ENCODE peak calls at places on chromosomes 7 and 10, in five cellular contexts. Z is stimulated activated CD4-positive, alpha-beta T cell treated with anti-CD3 and anti-CD28 coated beads, Interleukin-15, amount 100 ng/mL, for 24 hours; I is activated CD4-positive, CD25-positive, alpha-beta regulatory T cell; C is AG04450; H is NCI-H2081. P is an unnamed sample.

GRCh38 chr7:9453521-9453920 is 1020.1 kb downstream of the NXPH1 start:
- DNase-seq in Z (no peak), I (no peak), C (no peak), H (no peak), P (no peak)

GRCh38 chr10:69577268-69578232 is 4.3 kb upstream of the NEUROG3 start:
- DNase-seq in Z (no peak), I (no peak), C (no peak), H (peak), P (no peak)

GRCh38 chr7:152572101-152572500 is 103.8 kb downstream of the XRCC2 start:
- DNase-seq in Z (no peak), I (no peak), C (no peak), H (no peak), P (no peak)

GRCh38 chr7:91149518-91149917 is 114.7 kb upstream of the FZD1 start:
- DNase-seq in Z (no peak), I (no peak), C (no peak), H (no peak), P (no peak)

GRCh38 chr10:23344251-23344841 is at the start of gene C10orf67:
- DNase-seq in Z (peak), I (peak), C (no peak), H (peak), P (no peak)

GRCh38 chr10:116653885-116654284 is 33.1 kb downstream of the PNLIPRP2 start:
- DNase-seq in Z (no peak), I (no peak), C (no peak), H (no peak), P (no peak)

GRCh38 chr7:108283252-108283651 is 153.1 kb upstream of the LAMB4 start:
- DNase-seq in Z (no peak), I (no peak), C (no peak), H (no peak), P (no peak)

GRCh38 chr10:88091490-88092061 is 228.2 kb downstream of the PTEN start:
- DNase-seq in Z (peak), I (peak), C (no peak), H (no peak), P (no peak)

GRCh38 chr7:150823484-150824126 is 23.0 kb downstream of the TMEM176A start:
- DNase-seq in Z (no peak), I (no peak), C (no peak), H (no peak), P (no peak)

P was measured in SK-MEL-5.